ENCODE peak calls at places on chromosomes 2 and 18, in ten cellular contexts. One of them, this sample, is unnamed.
A peak's percentile ranks its signal among the peaks of the same experiment; 100 is the strongest.

GRCh38 chr18:8610442-8610801 is 1.2 kb downstream of the RAB12 start:
- DNase-seq in HepG2: no peak
- DNase-seq in transverse colon: peak; percentile 14
- DNase-seq in GM12878: no peak
- DNase-seq in sigmoid colon: no peak
- DNase-seq in GM12892: no peak
- DNase-seq in suprapubic skin: no peak
- DNase-seq in HCT116: no peak
- DNase-seq in endothelial cell of umbilical vein: peak; percentile 49
- DNase-seq in K562: no peak
- DNase-seq in this sample: no peak

GRCh38 chr2:48471048-48471474 is 58.9 kb upstream of the STON1 start:
- DNase-seq in HepG2: peak; percentile 69
- DNase-seq in transverse colon: no peak
- DNase-seq in GM12878: no peak
- DNase-seq in sigmoid colon: no peak
- DNase-seq in GM12892: no peak
- DNase-seq in suprapubic skin: no peak
- DNase-seq in HCT116: peak; percentile 45
- DNase-seq in endothelial cell of umbilical vein: peak; percentile 83
- DNase-seq in K562: peak; percentile 41
- DNase-seq in this sample: no peak

GRCh38 chr2:101036562-101036961 is 34.5 kb downstream of the RPL31 start:
- DNase-seq in HepG2: peak; percentile 33
- DNase-seq in transverse colon: no peak
- DNase-seq in GM12878: no peak
- DNase-seq in sigmoid colon: no peak
- DNase-seq in GM12892: no peak
- DNase-seq in suprapubic skin: no peak
- DNase-seq in HCT116: no peak
- DNase-seq in endothelial cell of umbilical vein: peak; percentile 53
- DNase-seq in K562: no peak
- DNase-seq in this sample: no peak

GRCh38 chr18:5582849-5583667 is 39.3 kb upstream of the EPB41L3 start:
- DNase-seq in HepG2: no peak
- DNase-seq in transverse colon: no peak
- DNase-seq in GM12878: no peak
- DNase-seq in sigmoid colon: no peak
- DNase-seq in GM12892: no peak
- DNase-seq in suprapubic skin: no peak
- DNase-seq in HCT116: no peak
- DNase-seq in endothelial cell of umbilical vein: peak; percentile 90
- DNase-seq in K562: no peak
- DNase-seq in this sample: no peak

GRCh38 chr2:28753043-28753683 is 1.5 kb downstream of the PPP1CB start:
- DNase-seq in HepG2: peak; percentile 69
- DNase-seq in transverse colon: peak; percentile 82
- DNase-seq in GM12878: no peak
- DNase-seq in sigmoid colon: peak; percentile 86
- DNase-seq in GM12892: no peak
- DNase-seq in suprapubic skin: no peak
- DNase-seq in HCT116: peak; percentile 42
- DNase-seq in endothelial cell of umbilical vein: peak; percentile 86
- DNase-seq in K562: peak; percentile 20
- DNase-seq in this sample: no peak

GRCh38 chr18:72652990-72653593 is 109.0 kb upstream of the CBLN2 start:
- DNase-seq in HepG2: peak; percentile 48
- DNase-seq in transverse colon: peak; percentile 30
- DNase-seq in GM12878: no peak
- DNase-seq in sigmoid colon: no peak
- DNase-seq in GM12892: no peak
- DNase-seq in suprapubic skin: no peak
- DNase-seq in HCT116: no peak
- DNase-seq in endothelial cell of umbilical vein: peak; percentile 26
- DNase-seq in K562: peak; percentile 14
- DNase-seq in this sample: no peak

GRCh38 chr2:4338345-4338744 is 635.0 kb downstream of the DCDC2C start:
- DNase-seq in HepG2: no peak
- DNase-seq in transverse colon: no peak
- DNase-seq in GM12878: no peak
- DNase-seq in sigmoid colon: no peak
- DNase-seq in GM12892: no peak
- DNase-seq in suprapubic skin: no peak
- DNase-seq in HCT116: no peak
- DNase-seq in endothelial cell of umbilical vein: no peak
- DNase-seq in K562: no peak
- DNase-seq in this sample: no peak

GRCh38 chr2:30455339-30455738 is 8.3 kb downstream of the LCLAT1 start:
- DNase-seq in HepG2: no peak
- DNase-seq in transverse colon: no peak
- DNase-seq in GM12878: no peak
- DNase-seq in sigmoid colon: no peak
- DNase-seq in GM12892: no peak
- DNase-seq in suprapubic skin: no peak
- DNase-seq in HCT116: no peak
- DNase-seq in endothelial cell of umbilical vein: no peak
- DNase-seq in K562: no peak
- DNase-seq in this sample: no peak

GRCh38 chr2:151238527-151239487 is 22.9 kb downstream of the RBM43 start:
- DNase-seq in HepG2: peak; percentile 57
- DNase-seq in transverse colon: peak; percentile 27
- DNase-seq in GM12878: peak; percentile 8
- DNase-seq in sigmoid colon: peak; percentile 83
- DNase-seq in GM12892: peak; percentile 22
- DNase-seq in suprapubic skin: no peak
- DNase-seq in HCT116: peak; percentile 45
- DNase-seq in endothelial cell of umbilical vein: peak; percentile 80
- DNase-seq in K562: peak; percentile 62
- DNase-seq in this sample: no peak

GRCh38 chr18:8911408-8912340 is 190.8 kb upstream of the NDUFV2 start:
- DNase-seq in HepG2: no peak
- DNase-seq in transverse colon: no peak
- DNase-seq in GM12878: no peak
- DNase-seq in sigmoid colon: no peak
- DNase-seq in GM12892: no peak
- DNase-seq in suprapubic skin: no peak
- DNase-seq in HCT116: no peak
- DNase-seq in endothelial cell of umbilical vein: no peak
- DNase-seq in K562: no peak
- DNase-seq in this sample: peak; percentile 12

GRCh38 chr18:53780666-53781065 is 443.8 kb downstream of the MBD2 start:
- DNase-seq in HepG2: no peak
- DNase-seq in transverse colon: no peak
- DNase-seq in GM12878: no peak
- DNase-seq in sigmoid colon: no peak
- DNase-seq in GM12892: no peak
- DNase-seq in suprapubic skin: no peak
- DNase-seq in HCT116: no peak
- DNase-seq in endothelial cell of umbilical vein: no peak
- DNase-seq in K562: no peak
- DNase-seq in this sample: no peak

DNA sequence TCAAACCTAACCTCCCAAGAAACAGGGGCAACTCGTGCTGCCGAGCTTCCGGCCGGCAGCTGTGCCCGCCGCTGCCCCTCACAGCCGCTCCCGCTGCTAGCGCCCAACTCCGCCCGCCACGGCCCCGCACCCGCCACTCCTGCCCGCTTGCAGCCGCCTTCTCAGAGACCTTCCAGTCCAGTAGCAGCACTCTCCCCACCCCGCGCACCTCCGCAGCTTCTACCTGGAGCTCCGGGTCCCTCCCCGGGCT is 722 bp upstream of the C2orf15 start:
- DNase-seq in HepG2: no peak
- DNase-seq in transverse colon: no peak
- DNase-seq in GM12878: no peak
- DNase-seq in sigmoid colon: peak; percentile 71
- DNase-seq in GM12892: no peak
- DNase-seq in suprapubic skin: no peak
- DNase-seq in HCT116: peak; percentile 8
- DNase-seq in endothelial cell of umbilical vein: no peak
- DNase-seq in K562: no peak
- DNase-seq in this sample: no peak
- TF ChIP-seq POLR2A in HepG2: no peak
- TF ChIP-seq POLR2A in transverse colon: no peak
- TF ChIP-seq POLR2A in GM12878: no peak
- TF ChIP-seq POLR2A in sigmoid colon: peak; percentile 77
- TF ChIP-seq POLR2A in GM12892: no peak
- TF ChIP-seq POLR2A in suprapubic skin: no peak
- TF ChIP-seq POLR2A in HCT116: no peak
- TF ChIP-seq POLR2A in endothelial cell of umbilical vein: peak; percentile 27
- TF ChIP-seq POLR2A in K562: no peak
- TF ChIP-seq POLR2A in this sample: no peak

GRCh38 chr2:170843656-170844055 is 27.0 kb downstream of the GAD1 start:
- DNase-seq in HepG2: no peak
- DNase-seq in transverse colon: no peak
- DNase-seq in GM12878: no peak
- DNase-seq in sigmoid colon: no peak
- DNase-seq in GM12892: no peak
- DNase-seq in suprapubic skin: no peak
- DNase-seq in HCT116: peak; percentile 13
- DNase-seq in endothelial cell of umbilical vein: peak; percentile 47
- DNase-seq in K562: no peak
- DNase-seq in this sample: peak; percentile 21
- TF ChIP-seq POLR2AphosphoS5 in HepG2: no peak
- TF ChIP-seq POLR2AphosphoS5 in transverse colon: no peak
- TF ChIP-seq POLR2AphosphoS5 in GM12878: no peak
- TF ChIP-seq POLR2AphosphoS5 in sigmoid colon: no peak
- TF ChIP-seq POLR2AphosphoS5 in GM12892: no peak
- TF ChIP-seq POLR2AphosphoS5 in suprapubic skin: no peak
- TF ChIP-seq POLR2AphosphoS5 in HCT116: no peak
- TF ChIP-seq POLR2AphosphoS5 in endothelial cell of umbilical vein: peak; percentile 31
- TF ChIP-seq POLR2AphosphoS5 in K562: no peak
- TF ChIP-seq POLR2AphosphoS5 in this sample: no peak

DNA sequence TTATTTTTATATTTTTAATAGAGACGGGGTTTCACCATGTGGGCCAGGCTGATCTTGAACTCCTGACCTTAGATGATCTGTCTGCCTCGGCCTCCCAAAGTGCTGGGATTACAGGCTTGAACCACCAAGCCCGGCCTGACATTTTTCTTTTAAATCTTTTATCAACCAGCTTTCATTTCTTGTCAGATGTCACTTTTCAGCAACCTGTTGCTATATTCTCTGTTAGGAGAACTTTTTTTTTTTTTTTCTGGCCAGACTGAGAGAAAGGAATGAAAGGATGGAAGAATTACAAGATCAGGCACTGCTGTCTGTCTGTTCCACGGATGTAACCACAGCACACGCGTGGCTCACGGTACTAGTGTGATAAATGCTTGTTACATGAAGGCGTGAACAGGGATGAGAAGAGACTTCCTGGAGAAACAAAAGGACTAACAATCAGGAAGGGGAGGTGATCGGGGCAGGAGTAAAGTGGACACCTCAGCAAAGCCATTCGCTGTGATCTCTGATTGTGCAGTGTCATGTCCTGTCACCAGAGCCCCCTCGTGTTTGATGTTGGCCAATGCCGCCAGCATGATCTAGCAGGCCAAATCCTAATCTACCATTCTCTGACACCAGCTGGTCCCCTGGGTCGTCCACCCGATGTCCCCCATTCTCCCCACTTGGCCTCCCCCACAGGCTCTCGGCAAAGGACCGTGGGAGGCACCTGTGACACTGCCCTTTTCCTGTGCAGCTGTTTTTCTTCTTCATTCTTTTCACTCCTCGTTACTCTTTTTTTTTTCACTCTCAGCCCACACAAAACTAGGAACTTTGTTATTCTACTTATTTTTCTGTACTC is 146.6 kb downstream of the TGIF1 start:
- DNase-seq in HepG2: peak; percentile 88
- DNase-seq in transverse colon: peak; percentile 66
- DNase-seq in GM12878: no peak
- DNase-seq in sigmoid colon: peak; percentile 77
- DNase-seq in GM12892: peak; percentile 42
- DNase-seq in suprapubic skin: no peak
- DNase-seq in HCT116: no peak
- DNase-seq in endothelial cell of umbilical vein: peak; percentile 76
- DNase-seq in K562: peak; percentile 81
- DNase-seq in this sample: no peak
- TF ChIP-seq POLR2A in HepG2: peak; percentile 60
- TF ChIP-seq POLR2A in transverse colon: peak; percentile 52
- TF ChIP-seq POLR2A in GM12878: peak; percentile 54
- TF ChIP-seq POLR2A in sigmoid colon: no peak
- TF ChIP-seq POLR2A in GM12892: no peak
- TF ChIP-seq POLR2A in suprapubic skin: no peak
- TF ChIP-seq POLR2A in HCT116: no peak
- TF ChIP-seq POLR2A in endothelial cell of umbilical vein: peak; percentile 42
- TF ChIP-seq POLR2A in K562: no peak
- TF ChIP-seq POLR2A in this sample: no peak

GRCh38 chr2:219169950-219170654 is at the start of gene SLC23A3:
- DNase-seq in HepG2: no peak
- DNase-seq in transverse colon: peak; percentile 41
- DNase-seq in GM12878: no peak
- DNase-seq in sigmoid colon: no peak
- DNase-seq in GM12892: no peak
- DNase-seq in suprapubic skin: no peak
- DNase-seq in HCT116: no peak
- DNase-seq in endothelial cell of umbilical vein: no peak
- DNase-seq in K562: no peak
- DNase-seq in this sample: peak; percentile 7

GRCh38 chr2:219172231-219173154 is 2.7 kb upstream of the SLC23A3 start:
- DNase-seq in HepG2: no peak
- DNase-seq in transverse colon: no peak
- DNase-seq in GM12878: no peak
- DNase-seq in sigmoid colon: no peak
- DNase-seq in GM12892: no peak
- DNase-seq in suprapubic skin: no peak
- DNase-seq in HCT116: no peak
- DNase-seq in endothelial cell of umbilical vein: no peak
- DNase-seq in K562: no peak
- DNase-seq in this sample: peak; percentile 74

GRCh38 chr2:219173176-219173575 is 3.3 kb upstream of the SLC23A3 start:
- DNase-seq in HepG2: no peak
- DNase-seq in transverse colon: no peak
- DNase-seq in GM12878: no peak
- DNase-seq in sigmoid colon: no peak
- DNase-seq in GM12892: no peak
- DNase-seq in suprapubic skin: no peak
- DNase-seq in HCT116: no peak
- DNase-seq in endothelial cell of umbilical vein: no peak
- DNase-seq in K562: no peak
- DNase-seq in this sample: peak; percentile 70

GRCh38 chr2:219168932-219169331 is 897 bp downstream of the SLC23A3 start:
- DNase-seq in HepG2: no peak
- DNase-seq in transverse colon: no peak
- DNase-seq in GM12878: no peak
- DNase-seq in sigmoid colon: no peak
- DNase-seq in GM12892: no peak
- DNase-seq in suprapubic skin: no peak
- DNase-seq in HCT116: no peak
- DNase-seq in endothelial cell of umbilical vein: no peak
- DNase-seq in K562: no peak
- DNase-seq in this sample: peak; percentile 60

DNA sequence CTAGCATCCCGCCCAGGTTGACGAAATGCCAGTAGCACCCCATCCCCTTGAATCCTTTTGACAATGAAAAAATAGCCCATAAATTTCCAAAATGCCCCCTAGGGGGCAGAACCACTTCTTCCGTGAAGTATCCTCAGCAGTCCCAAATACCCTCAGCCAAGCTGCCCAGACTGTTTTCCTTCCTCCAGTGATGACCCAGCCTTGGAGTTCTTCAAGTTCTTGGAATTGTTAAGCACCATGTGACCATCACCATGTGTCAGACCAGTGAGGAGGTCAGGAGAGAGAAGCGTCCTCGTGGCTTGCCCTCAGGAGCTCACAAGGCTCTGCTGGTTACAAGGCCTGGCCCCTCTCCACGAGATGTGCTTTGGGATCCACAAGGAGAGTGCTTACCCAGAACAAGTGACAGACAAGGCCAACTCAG is 1.4 kb upstream of the SLC23A3 start:
- DNase-seq in HepG2: peak; percentile 62
- DNase-seq in transverse colon: peak; percentile 38
- DNase-seq in GM12878: no peak
- DNase-seq in sigmoid colon: peak; percentile 90
- DNase-seq in GM12892: no peak
- DNase-seq in suprapubic skin: no peak
- DNase-seq in HCT116: peak; percentile 18
- DNase-seq in endothelial cell of umbilical vein: peak; percentile 76
- DNase-seq in K562: peak; percentile 45
- DNase-seq in this sample: peak; percentile 92
- TF ChIP-seq POLR2AphosphoS5 in HepG2: no peak
- TF ChIP-seq POLR2AphosphoS5 in transverse colon: peak; percentile 37
- TF ChIP-seq POLR2AphosphoS5 in GM12878: no peak
- TF ChIP-seq POLR2AphosphoS5 in sigmoid colon: no peak
- TF ChIP-seq POLR2AphosphoS5 in GM12892: no peak
- TF ChIP-seq POLR2AphosphoS5 in suprapubic skin: no peak
- TF ChIP-seq POLR2AphosphoS5 in HCT116: no peak
- TF ChIP-seq POLR2AphosphoS5 in endothelial cell of umbilical vein: no peak
- TF ChIP-seq POLR2AphosphoS5 in K562: peak; percentile 26
- TF ChIP-seq POLR2AphosphoS5 in this sample: peak; percentile 80